ENCODE peak calls at places on chromosomes 3 and 15, in eight cellular contexts. One of them, this sample, is unnamed.

GRCh38 chr3:192727032-192727847 is at the start of gene FGF12:
- DNase-seq in RPMI8226: peak
- DNase-seq in fibroblast of mammary gland: peak
- DNase-seq in stimulated activated CD8-positive, alpha-beta memory T cell treated with anti-CD3 and anti-CD28 coated beads, Interleukin-4, amount 100 ng/mL, for 1 hour: no peak
- DNase-seq in activated T-cell treated with anti-CD3 and anti-CD28 coated beads, Interleukin-2, amount 50 U/mL, for 24 hours: no peak
- DNase-seq in Right ventricle myocardium superior: peak
- DNase-seq in endothelial cell: peak
- DNase-seq in non-pigmented ciliary epithelial cell: peak
- DNase-seq in this sample: peak

GRCh38 chr3:30578479-30578878 is 27.9 kb upstream of the TGFBR2 start:
- DNase-seq in RPMI8226: no peak
- DNase-seq in fibroblast of mammary gland: peak
- DNase-seq in stimulated activated CD8-positive, alpha-beta memory T cell treated with anti-CD3 and anti-CD28 coated beads, Interleukin-4, amount 100 ng/mL, for 1 hour: no peak
- DNase-seq in activated T-cell treated with anti-CD3 and anti-CD28 coated beads, Interleukin-2, amount 50 U/mL, for 24 hours: no peak
- DNase-seq in Right ventricle myocardium superior: peak
- DNase-seq in endothelial cell: no peak
- DNase-seq in non-pigmented ciliary epithelial cell: peak
- DNase-seq in this sample: no peak

GRCh38 chr15:95468820-95469219 is 861.7 kb upstream of the NR2F2 start:
- DNase-seq in RPMI8226: no peak
- DNase-seq in fibroblast of mammary gland: no peak
- DNase-seq in stimulated activated CD8-positive, alpha-beta memory T cell treated with anti-CD3 and anti-CD28 coated beads, Interleukin-4, amount 100 ng/mL, for 1 hour: no peak
- DNase-seq in activated T-cell treated with anti-CD3 and anti-CD28 coated beads, Interleukin-2, amount 50 U/mL, for 24 hours: no peak
- DNase-seq in Right ventricle myocardium superior: no peak
- DNase-seq in endothelial cell: no peak
- DNase-seq in non-pigmented ciliary epithelial cell: no peak
- DNase-seq in this sample: no peak

GRCh38 chr15:64092864-64093626 is 593 bp downstream of the CIAO2A start:
- DNase-seq in RPMI8226: peak
- DNase-seq in fibroblast of mammary gland: peak
- DNase-seq in stimulated activated CD8-positive, alpha-beta memory T cell treated with anti-CD3 and anti-CD28 coated beads, Interleukin-4, amount 100 ng/mL, for 1 hour: no peak
- DNase-seq in activated T-cell treated with anti-CD3 and anti-CD28 coated beads, Interleukin-2, amount 50 U/mL, for 24 hours: peak
- DNase-seq in Right ventricle myocardium superior: peak
- DNase-seq in endothelial cell: peak
- DNase-seq in non-pigmented ciliary epithelial cell: no peak
- DNase-seq in this sample: peak

GRCh38 chr3:46393554-46394434 is 13.1 kb downstream of the CCR5AS start:
- DNase-seq in RPMI8226: no peak
- DNase-seq in fibroblast of mammary gland: peak
- DNase-seq in stimulated activated CD8-positive, alpha-beta memory T cell treated with anti-CD3 and anti-CD28 coated beads, Interleukin-4, amount 100 ng/mL, for 1 hour: no peak
- DNase-seq in activated T-cell treated with anti-CD3 and anti-CD28 coated beads, Interleukin-2, amount 50 U/mL, for 24 hours: no peak
- DNase-seq in Right ventricle myocardium superior: no peak
- DNase-seq in endothelial cell: no peak
- DNase-seq in non-pigmented ciliary epithelial cell: no peak
- DNase-seq in this sample: no peak

GRCh38 chr15:25701716-25702465 is 161.2 kb downstream of the ATP10A start:
- DNase-seq in RPMI8226: no peak
- DNase-seq in fibroblast of mammary gland: peak
- DNase-seq in stimulated activated CD8-positive, alpha-beta memory T cell treated with anti-CD3 and anti-CD28 coated beads, Interleukin-4, amount 100 ng/mL, for 1 hour: no peak
- DNase-seq in activated T-cell treated with anti-CD3 and anti-CD28 coated beads, Interleukin-2, amount 50 U/mL, for 24 hours: peak
- DNase-seq in Right ventricle myocardium superior: no peak
- DNase-seq in endothelial cell: no peak
- DNase-seq in non-pigmented ciliary epithelial cell: no peak
- DNase-seq in this sample: no peak

GRCh38 chr3:117052356-117052755 is 342.8 kb downstream of the TUSC7 start:
- DNase-seq in RPMI8226: no peak
- DNase-seq in fibroblast of mammary gland: peak
- DNase-seq in stimulated activated CD8-positive, alpha-beta memory T cell treated with anti-CD3 and anti-CD28 coated beads, Interleukin-4, amount 100 ng/mL, for 1 hour: no peak
- DNase-seq in activated T-cell treated with anti-CD3 and anti-CD28 coated beads, Interleukin-2, amount 50 U/mL, for 24 hours: no peak
- DNase-seq in Right ventricle myocardium superior: no peak
- DNase-seq in endothelial cell: no peak
- DNase-seq in non-pigmented ciliary epithelial cell: no peak
- DNase-seq in this sample: no peak

GRCh38 chr15:75069301-75069925 is 46.0 kb downstream of the PPCDC start:
- DNase-seq in RPMI8226: peak
- DNase-seq in fibroblast of mammary gland: no peak
- DNase-seq in stimulated activated CD8-positive, alpha-beta memory T cell treated with anti-CD3 and anti-CD28 coated beads, Interleukin-4, amount 100 ng/mL, for 1 hour: no peak
- DNase-seq in activated T-cell treated with anti-CD3 and anti-CD28 coated beads, Interleukin-2, amount 50 U/mL, for 24 hours: no peak
- DNase-seq in Right ventricle myocardium superior: no peak
- DNase-seq in endothelial cell: no peak
- DNase-seq in non-pigmented ciliary epithelial cell: no peak
- DNase-seq in this sample: no peak

GRCh38 chr3:57281710-57282109 is 10.8 kb downstream of the ASB14 start:
- DNase-seq in RPMI8226: no peak
- DNase-seq in fibroblast of mammary gland: peak
- DNase-seq in stimulated activated CD8-positive, alpha-beta memory T cell treated with anti-CD3 and anti-CD28 coated beads, Interleukin-4, amount 100 ng/mL, for 1 hour: no peak
- DNase-seq in activated T-cell treated with anti-CD3 and anti-CD28 coated beads, Interleukin-2, amount 50 U/mL, for 24 hours: no peak
- DNase-seq in Right ventricle myocardium superior: no peak
- DNase-seq in endothelial cell: no peak
- DNase-seq in non-pigmented ciliary epithelial cell: peak
- DNase-seq in this sample: no peak

GRCh38 chr3:176431986-176432385 is 765.3 kb downstream of the TBL1XR1 start:
- DNase-seq in RPMI8226: no peak
- DNase-seq in fibroblast of mammary gland: peak
- DNase-seq in stimulated activated CD8-positive, alpha-beta memory T cell treated with anti-CD3 and anti-CD28 coated beads, Interleukin-4, amount 100 ng/mL, for 1 hour: no peak
- DNase-seq in activated T-cell treated with anti-CD3 and anti-CD28 coated beads, Interleukin-2, amount 50 U/mL, for 24 hours: no peak
- DNase-seq in Right ventricle myocardium superior: no peak
- DNase-seq in endothelial cell: no peak
- DNase-seq in non-pigmented ciliary epithelial cell: no peak
- DNase-seq in this sample: no peak

GRCh38 chr15:59199775-59200465 is 6.7 kb upstream of the LDHAL6B start:
- DNase-seq in RPMI8226: no peak
- DNase-seq in fibroblast of mammary gland: peak
- DNase-seq in stimulated activated CD8-positive, alpha-beta memory T cell treated with anti-CD3 and anti-CD28 coated beads, Interleukin-4, amount 100 ng/mL, for 1 hour: no peak
- DNase-seq in activated T-cell treated with anti-CD3 and anti-CD28 coated beads, Interleukin-2, amount 50 U/mL, for 24 hours: no peak
- DNase-seq in Right ventricle myocardium superior: no peak
- DNase-seq in endothelial cell: no peak
- DNase-seq in non-pigmented ciliary epithelial cell: peak
- DNase-seq in this sample: no peak

GRCh38 chr3:48402281-48402732 is 27.6 kb downstream of the PLXNB1 start:
- DNase-seq in RPMI8226: no peak
- DNase-seq in fibroblast of mammary gland: peak
- DNase-seq in stimulated activated CD8-positive, alpha-beta memory T cell treated with anti-CD3 and anti-CD28 coated beads, Interleukin-4, amount 100 ng/mL, for 1 hour: no peak
- DNase-seq in activated T-cell treated with anti-CD3 and anti-CD28 coated beads, Interleukin-2, amount 50 U/mL, for 24 hours: no peak
- DNase-seq in Right ventricle myocardium superior: peak
- DNase-seq in endothelial cell: peak
- DNase-seq in non-pigmented ciliary epithelial cell: peak
- DNase-seq in this sample: peak

GRCh38 chr3:189325454-189325853 is 153.7 kb downstream of the TPRG1 start:
- DNase-seq in RPMI8226: no peak
- DNase-seq in fibroblast of mammary gland: no peak
- DNase-seq in stimulated activated CD8-positive, alpha-beta memory T cell treated with anti-CD3 and anti-CD28 coated beads, Interleukin-4, amount 100 ng/mL, for 1 hour: no peak
- DNase-seq in activated T-cell treated with anti-CD3 and anti-CD28 coated beads, Interleukin-2, amount 50 U/mL, for 24 hours: no peak
- DNase-seq in Right ventricle myocardium superior: no peak
- DNase-seq in endothelial cell: no peak
- DNase-seq in non-pigmented ciliary epithelial cell: no peak
- DNase-seq in this sample: no peak

GRCh38 chr3:114714237-114714636 is 420.4 kb downstream of the TIGIT start:
- DNase-seq in RPMI8226: no peak
- DNase-seq in fibroblast of mammary gland: no peak
- DNase-seq in stimulated activated CD8-positive, alpha-beta memory T cell treated with anti-CD3 and anti-CD28 coated beads, Interleukin-4, amount 100 ng/mL, for 1 hour: no peak
- DNase-seq in activated T-cell treated with anti-CD3 and anti-CD28 coated beads, Interleukin-2, amount 50 U/mL, for 24 hours: no peak
- DNase-seq in Right ventricle myocardium superior: no peak
- DNase-seq in endothelial cell: no peak
- DNase-seq in non-pigmented ciliary epithelial cell: no peak
- DNase-seq in this sample: no peak

GRCh38 chr3:15941958-15942357 is 144.2 kb upstream of the ANKRD28 start:
- DNase-seq in RPMI8226: no peak
- DNase-seq in fibroblast of mammary gland: no peak
- DNase-seq in stimulated activated CD8-positive, alpha-beta memory T cell treated with anti-CD3 and anti-CD28 coated beads, Interleukin-4, amount 100 ng/mL, for 1 hour: no peak
- DNase-seq in activated T-cell treated with anti-CD3 and anti-CD28 coated beads, Interleukin-2, amount 50 U/mL, for 24 hours: no peak
- DNase-seq in Right ventricle myocardium superior: no peak
- DNase-seq in endothelial cell: no peak
- DNase-seq in non-pigmented ciliary epithelial cell: no peak
- DNase-seq in this sample: no peak

GRCh38 chr15:90870354-90871096 is 2.1 kb downstream of the FURIN start:
- DNase-seq in RPMI8226: no peak
- DNase-seq in fibroblast of mammary gland: no peak
- DNase-seq in stimulated activated CD8-positive, alpha-beta memory T cell treated with anti-CD3 and anti-CD28 coated beads, Interleukin-4, amount 100 ng/mL, for 1 hour: no peak
- DNase-seq in activated T-cell treated with anti-CD3 and anti-CD28 coated beads, Interleukin-2, amount 50 U/mL, for 24 hours: no peak
- DNase-seq in Right ventricle myocardium superior: no peak
- DNase-seq in endothelial cell: no peak
- DNase-seq in non-pigmented ciliary epithelial cell: no peak
- DNase-seq in this sample: no peak

GRCh38 chr15:82044373-82045178 is 1.2 kb downstream of the MEX3B start:
- DNase-seq in RPMI8226: no peak
- DNase-seq in fibroblast of mammary gland: peak
- DNase-seq in stimulated activated CD8-positive, alpha-beta memory T cell treated with anti-CD3 and anti-CD28 coated beads, Interleukin-4, amount 100 ng/mL, for 1 hour: no peak
- DNase-seq in activated T-cell treated with anti-CD3 and anti-CD28 coated beads, Interleukin-2, amount 50 U/mL, for 24 hours: peak
- DNase-seq in Right ventricle myocardium superior: peak
- DNase-seq in endothelial cell: peak
- DNase-seq in non-pigmented ciliary epithelial cell: peak
- DNase-seq in this sample: peak

GRCh38 chr3:160756907-160757623 is 1.0 kb downstream of the PPM1L start:
- DNase-seq in RPMI8226: no peak
- DNase-seq in fibroblast of mammary gland: no peak
- DNase-seq in stimulated activated CD8-positive, alpha-beta memory T cell treated with anti-CD3 and anti-CD28 coated beads, Interleukin-4, amount 100 ng/mL, for 1 hour: no peak
- DNase-seq in activated T-cell treated with anti-CD3 and anti-CD28 coated beads, Interleukin-2, amount 50 U/mL, for 24 hours: peak
- DNase-seq in Right ventricle myocardium superior: peak
- DNase-seq in endothelial cell: peak
- DNase-seq in non-pigmented ciliary epithelial cell: no peak
- DNase-seq in this sample: peak

GRCh38 chr3:61936344-61936937 is 375.1 kb downstream of the PTPRG start:
- DNase-seq in RPMI8226: peak
- DNase-seq in fibroblast of mammary gland: peak
- DNase-seq in stimulated activated CD8-positive, alpha-beta memory T cell treated with anti-CD3 and anti-CD28 coated beads, Interleukin-4, amount 100 ng/mL, for 1 hour: no peak
- DNase-seq in activated T-cell treated with anti-CD3 and anti-CD28 coated beads, Interleukin-2, amount 50 U/mL, for 24 hours: no peak
- DNase-seq in Right ventricle myocardium superior: no peak
- DNase-seq in endothelial cell: peak
- DNase-seq in non-pigmented ciliary epithelial cell: no peak
- DNase-seq in this sample: peak